ENCODE peak calls at places on chromosomes 4 and X, in four cellular contexts. One of them, this sample, is unnamed.

GRCh38 chrX:15674514-15674898 is 9.9 kb upstream of the CLTRN start:
- DNase-seq in omental fat pad: peak; percentile 97
- DNase-seq in neural crest cell: peak; percentile 64
- DNase-seq in dorsolateral prefrontal cortex: peak; percentile 91
- DNase-seq in this sample: no peak

GRCh38 chrX:154353172-154353843 is 21.1 kb downstream of the FLNA start:
- DNase-seq in neural crest cell: no peak
- DNase-seq in dorsolateral prefrontal cortex: no peak
- DNase-seq in omental fat pad: no peak
- DNase-seq in this sample: no peak

GRCh38 chr4:181957088-181957487 is 286.1 kb upstream of the TENM3 start:
- DNase-seq in omental fat pad: no peak
- DNase-seq in dorsolateral prefrontal cortex: no peak
- DNase-seq in neural crest cell: no peak
- DNase-seq in this sample: no peak

GRCh38 chr4:120915311-120915710 is 7.2 kb downstream of the PRDM5 start:
- DNase-seq in omental fat pad: no peak
- DNase-seq in dorsolateral prefrontal cortex: no peak
- DNase-seq in neural crest cell: no peak
- DNase-seq in this sample: no peak

GRCh38 chrX:9873952-9874351 is 87.7 kb downstream of the SHROOM2 start:
- DNase-seq in dorsolateral prefrontal cortex: no peak
- DNase-seq in omental fat pad: no peak
- DNase-seq in neural crest cell: no peak
- DNase-seq in this sample: no peak

GRCh38 chr4:80265571-80266266 is 745 bp upstream of the FGF5 start:
- DNase-seq in dorsolateral prefrontal cortex: no peak
- DNase-seq in neural crest cell: no peak
- DNase-seq in omental fat pad: no peak
- DNase-seq in this sample: no peak

GRCh38 chr4:52659016-52659721 is at the start of gene USP46:
- DNase-seq in omental fat pad: no peak
- DNase-seq in neural crest cell: peak; percentile 61
- DNase-seq in dorsolateral prefrontal cortex: peak; percentile 75
- DNase-seq in this sample: peak; percentile 74

GRCh38 chr4:186676531-186677158 is 47.0 kb downstream of the FAT1 start:
- DNase-seq in omental fat pad: no peak
- DNase-seq in dorsolateral prefrontal cortex: no peak
- DNase-seq in neural crest cell: no peak
- DNase-seq in this sample: no peak

GRCh38 chr4:13403326-13403725 is 80.8 kb downstream of the RAB28 start:
- DNase-seq in omental fat pad: no peak
- DNase-seq in neural crest cell: no peak
- DNase-seq in dorsolateral prefrontal cortex: no peak
- DNase-seq in this sample: no peak

GRCh38 chr4:158858410-158859189 is 89.8 kb downstream of the FNIP2 start:
- DNase-seq in neural crest cell: no peak
- DNase-seq in omental fat pad: no peak
- DNase-seq in dorsolateral prefrontal cortex: no peak
- DNase-seq in this sample: no peak

GRCh38 chrX:118459494-118459893 is 36.1 kb upstream of the DOCK11 start:
- DNase-seq in neural crest cell: no peak
- DNase-seq in omental fat pad: no peak
- DNase-seq in dorsolateral prefrontal cortex: no peak
- DNase-seq in this sample: no peak

GRCh38 chrX:74249963-74250362 is 54.0 kb upstream of the ZCCHC13 start:
- DNase-seq in dorsolateral prefrontal cortex: no peak
- DNase-seq in neural crest cell: no peak
- DNase-seq in omental fat pad: no peak
- DNase-seq in this sample: no peak

GRCh38 chrX:148804579-148804978 is 304.2 kb downstream of the AFF2 start:
- DNase-seq in neural crest cell: no peak
- DNase-seq in dorsolateral prefrontal cortex: no peak
- DNase-seq in omental fat pad: no peak
- DNase-seq in this sample: no peak

GRCh38 chr4:76058888-76059426 is 15.6 kb upstream of the ART3 start:
- DNase-seq in neural crest cell: no peak
- DNase-seq in dorsolateral prefrontal cortex: no peak
- DNase-seq in omental fat pad: no peak
- DNase-seq in this sample: no peak

GRCh38 chrX:44106864-44107263 is 133.7 kb upstream of the NDP start:
- DNase-seq in dorsolateral prefrontal cortex: no peak
- DNase-seq in omental fat pad: no peak
- DNase-seq in neural crest cell: no peak
- DNase-seq in this sample: no peak

This sample was measured in amygdala.